ENCODE peak calls at places on chromosome 16, in seven cellular contexts. A is nephron progenitor cell; D is A549; Z is thoracic aorta; R is CD8-positive, alpha-beta T cell; O is activated B cell treated with CpG ODN at 0.5 μM for 24 hours; X is cardiac fibroblast. S is an unnamed sample.

GRCh38 chr16:68257251-68257905 is 6.9 kb upstream of the SLC7A6 start:
- DNase-seq in A (no peak), D (no peak), Z (no peak), R (no peak), O (no peak), X (no peak), S (peak; percentile 83)

GRCh38 chr16:85566502-85567100 is 46.5 kb upstream of the GSE1 start:
- DNase-seq in A (peak; percentile 61), D (no peak), Z (no peak), R (no peak), O (no peak), X (no peak), S (no peak)

GRCh38 chr16:1968146-1968953 is 1.7 kb downstream of the RNF151 start:
- DNase-seq in A (no peak), D (no peak), Z (no peak), R (no peak), O (no peak), X (no peak), S (no peak)

GRCh38 chr16:22321340-22322001 is 24.3 kb downstream of the POLR3E start:
- DNase-seq in A (peak; percentile 70), D (peak; percentile 84), Z (no peak), R (peak; percentile 55), O (no peak), X (peak; percentile 82), S (peak; percentile 86)

GRCh38 chr16:50611332-50611934 is 63.2 kb downstream of the NKD1 start:
- DNase-seq in A (no peak), D (no peak), Z (no peak), R (no peak), O (no peak), X (peak; percentile 41), S (no peak)

GRCh38 chr16:85372627-85373372 is 240.3 kb upstream of the GSE1 start:
- DNase-seq in A (no peak), D (peak; percentile 52), Z (peak; percentile 58), R (no peak), O (no peak), X (peak; percentile 63), S (no peak)

GRCh38 chr16:82990155-82990554 is 363.4 kb downstream of the CDH13 start:
- DNase-seq in A (no peak), D (no peak), Z (no peak), R (no peak), O (no peak), X (peak; percentile 35), S (no peak)

GRCh38 chr16:1645914-1646525 is 32.1 kb upstream of the JPT2 start:
- DNase-seq in A (no peak), D (peak; percentile 79), Z (no peak), R (peak; percentile 17), O (no peak), X (no peak), S (no peak)

GRCh38 chr16:31092330-31092729 is 2.3 kb downstream of the VKORC1 start:
- DNase-seq in A (no peak), D (no peak), Z (no peak), R (no peak), O (no peak), X (no peak), S (no peak)

GRCh38 chr16:86545481-86545880 is 9.6 kb downstream of the MTHFSD start:
- DNase-seq in A (no peak), D (no peak), Z (no peak), R (no peak), O (no peak), X (no peak), S (no peak)

GRCh38 chr16:24698314-24698713 is 31.1 kb upstream of the TNRC6A start:
- DNase-seq in A (no peak), D (no peak), Z (no peak), R (no peak), O (no peak), X (no peak), S (no peak)

GRCh38 chr16:24701521-24701951 is 27.9 kb upstream of the TNRC6A start:
- DNase-seq in A (no peak), D (peak; percentile 48), Z (no peak), R (no peak), O (no peak), X (peak; percentile 85), S (no peak)

GRCh38 chr16:24699151-24699723 is 30.2 kb upstream of the TNRC6A start:
- DNase-seq in A (no peak), D (no peak), Z (no peak), R (no peak), O (no peak), X (no peak), S (no peak)

GRCh38 chr16:24696699-24697098 is 32.8 kb upstream of the TNRC6A start:
- DNase-seq in A (no peak), D (no peak), Z (no peak), R (no peak), O (no peak), X (no peak), S (no peak)

DNA sequence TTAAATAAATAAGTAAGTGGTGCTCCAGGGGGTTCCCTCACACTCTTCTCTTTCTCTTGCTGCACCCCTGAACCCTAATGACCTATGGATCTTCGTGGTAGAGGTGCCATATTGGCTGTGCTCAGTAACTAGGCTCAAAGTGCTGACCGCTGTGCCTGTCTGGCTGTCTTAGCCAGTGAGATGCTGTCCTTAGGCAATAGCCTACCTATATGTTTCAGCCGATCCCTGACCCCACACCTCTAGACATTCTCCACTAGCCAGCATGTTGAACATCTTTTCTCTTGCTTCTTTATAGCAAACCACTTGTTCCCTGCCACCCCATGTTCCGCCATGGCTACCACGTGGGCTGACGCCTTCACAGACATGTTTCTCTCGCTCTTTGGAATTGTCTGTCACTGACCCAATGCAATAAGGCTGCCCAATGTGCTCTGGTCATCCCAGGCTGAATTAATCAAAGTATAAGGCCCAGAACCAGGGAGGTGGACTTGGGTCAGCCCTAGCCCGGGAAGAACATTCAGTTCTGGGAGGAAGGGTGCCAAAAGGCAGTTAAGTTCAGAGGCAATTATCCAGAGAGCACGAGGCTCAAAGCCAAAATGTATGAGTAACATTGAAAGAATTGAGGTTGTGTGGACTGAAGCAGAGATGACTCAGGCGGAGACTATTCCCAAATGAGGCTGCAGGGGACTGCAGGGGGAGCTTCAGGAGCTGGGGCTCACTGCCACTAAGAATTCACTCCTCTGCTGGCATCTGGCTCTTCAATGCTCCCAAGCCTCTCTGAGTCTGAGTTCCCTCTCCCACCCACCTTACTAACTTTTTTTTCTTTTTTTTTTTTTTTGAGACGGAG is 28.7 kb upstream of the TNRC6A start:
- DNase-seq in A (no peak), D (peak; percentile 94), Z (peak; percentile 85), R (no peak), O (no peak), X (peak; percentile 99), S (no peak)
- TF ChIP-seq CTCF in A (no peak), D (peak; percentile 32), Z (no peak), R (no peak), O (no peak), X (peak; percentile 47), S (no peak)

GRCh38 chr16:55575621-55576020 is 9.1 kb downstream of the CAPNS2 start:
- DNase-seq in A (no peak), D (no peak), Z (no peak), R (no peak), O (no peak), X (no peak), S (no peak)
- TF ChIP-seq CTCF in A (no peak), D (no peak), Z (no peak), R (no peak), O (no peak), X (no peak), S (no peak)

GRCh38 chr16:81880816-81881215 is 101.7 kb downstream of the PLCG2 start:
- DNase-seq in A (no peak), D (no peak), Z (no peak), R (no peak), O (no peak), X (no peak), S (no peak)

GRCh38 chr16:81881228-81881627 is 102.1 kb downstream of the PLCG2 start:
- DNase-seq in A (no peak), D (no peak), Z (no peak), R (no peak), O (no peak), X (no peak), S (no peak)

GRCh38 chr16:81878529-81878928 is 99.4 kb downstream of the PLCG2 start:
- DNase-seq in A (no peak), D (no peak), Z (no peak), R (no peak), O (no peak), X (no peak), S (no peak)

GRCh38 chr16:81882559-81882958 is 103.5 kb downstream of the PLCG2 start:
- DNase-seq in A (no peak), D (no peak), Z (no peak), R (no peak), O (no peak), X (no peak), S (no peak)

GRCh38 chr16:81879625-81880024 is 100.5 kb downstream of the PLCG2 start:
- DNase-seq in A (no peak), D (no peak), Z (no peak), R (no peak), O (no peak), X (no peak), S (no peak)
- TF ChIP-seq CTCF in A (no peak), D (no peak), Z (no peak), R (no peak), O (no peak), X (peak; percentile 13), S (no peak)

DNA sequence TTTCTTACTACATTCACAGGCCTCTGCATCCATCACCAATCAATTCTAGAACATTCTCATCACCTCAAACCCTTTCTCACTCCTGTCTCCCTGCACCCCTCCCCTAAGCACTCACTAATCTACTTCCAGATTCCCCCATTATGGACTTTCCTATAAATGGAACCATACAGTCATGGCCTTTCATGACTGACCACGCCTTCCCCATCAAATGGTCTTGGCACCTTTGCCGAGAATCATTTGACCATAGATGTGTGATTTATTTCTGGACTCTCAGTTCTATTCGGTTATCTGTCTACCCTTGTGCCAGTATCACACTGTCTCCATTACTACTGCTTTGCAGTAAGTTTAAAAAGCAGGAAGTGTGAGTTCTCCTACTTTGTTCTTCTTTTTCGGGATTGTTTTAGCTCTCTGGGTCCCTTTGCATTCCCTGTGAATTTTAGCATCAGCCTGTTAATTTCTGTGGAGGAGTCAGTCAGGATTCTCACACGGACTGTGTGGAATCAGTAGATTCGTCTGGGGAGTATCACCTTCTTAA is 27.5 kb downstream of the GTF3C1 start:
- DNase-seq in A (no peak), D (no peak), Z (no peak), R (no peak), O (no peak), X (no peak), S (no peak)
- TF ChIP-seq CTCF in A (no peak), D (no peak), Z (no peak), R (no peak), O (no peak), X (no peak), S (no peak)

GRCh38 chr16:89829630-89830437 is 1.6 kb downstream of the SPIRE2 start:
- DNase-seq in A (no peak), D (no peak), Z (no peak), R (no peak), O (no peak), X (no peak), S (no peak)

GRCh38 chr16:89826531-89827382 is 1.5 kb upstream of the SPIRE2 start:
- DNase-seq in A (no peak), D (peak; percentile 22), Z (no peak), R (no peak), O (no peak), X (peak; percentile 18), S (no peak)

GRCh38 chr16:89828870-89829629 is 775 bp downstream of the SPIRE2 start:
- DNase-seq in A (no peak), D (no peak), Z (no peak), R (no peak), O (no peak), X (no peak), S (no peak)

GRCh38 chr16:89827383-89828198 is 684 bp upstream of the SPIRE2 start:
- DNase-seq in A (peak; percentile 64), D (peak; percentile 85), Z (no peak), R (no peak), O (no peak), X (peak; percentile 81), S (no peak)

GRCh38 chr16:89828199-89828869 is at the start of gene SPIRE2:
- DNase-seq in A (peak; percentile 94), D (peak; percentile 53), Z (no peak), R (peak; percentile 48), O (peak; percentile 71), X (peak; percentile 80), S (peak; percentile 88)
- TF ChIP-seq CTCF in A (no peak), D (no peak), Z (no peak), R (no peak), O (no peak), X (no peak), S (no peak)